ENCODE peak calls at places on chromosomes 16 and 17, in six cellular contexts. V is IMR-90, K is H1, F is mesendoderm, P is H9, B is trophoblast cell. H is an unnamed sample.

GRCh38 chr16:81523387-81524115 is 78.9 kb downstream of the CMIP start:
- DNase-seq in V (peak), K (no peak), F (peak), P (no peak), B (peak), H (no peak)

GRCh38 chr16:64858076-64858475 is 263.8 kb downstream of the CDH11 start:
- DNase-seq in V (peak), K (no peak), F (no peak), P (no peak), B (no peak), H (no peak)

GRCh38 chr17:20087538-20088250 is 78.5 kb downstream of the SPECC1 start:
- DNase-seq in V (no peak), K (no peak), F (no peak), P (no peak), B (no peak), H (no peak)

GRCh38 chr16:56336711-56337110 is 88.6 kb downstream of the AMFR start:
- DNase-seq in V (no peak), K (no peak), F (no peak), P (no peak), B (no peak), H (no peak)

GRCh38 chr17:60525347-60525623 is 757 bp downstream of the APPBP2 start:
- DNase-seq in V (peak), K (peak), F (peak), P (no peak), B (peak), H (peak)

GRCh38 chr17:76599699-76600460 is 14.2 kb upstream of the ST6GALNAC2 start:
- DNase-seq in V (peak), K (no peak), F (no peak), P (no peak), B (peak), H (no peak)

GRCh38 chr16:69745232-69745612 is 9.5 kb downstream of the NOB1 start:
- DNase-seq in V (no peak), K (no peak), F (no peak), P (no peak), B (no peak), H (no peak)

GRCh38 chr17:76493505-76494167 is 7.6 kb downstream of the RHBDF2 start:
- DNase-seq in V (no peak), K (no peak), F (no peak), P (no peak), B (no peak), H (no peak)

GRCh38 chr16:50680907-50681885 is at the start of gene SNX20:
- DNase-seq in V (no peak), K (no peak), F (no peak), P (no peak), B (no peak), H (no peak)

GRCh38 chr17:1485748-1486376 is 6.6 kb downstream of the MYO1C start:
- DNase-seq in V (peak), K (peak), F (peak), P (peak), B (peak), H (peak)

GRCh38 chr17:29241015-29241963 is 5.4 kb upstream of the CRYBA1 start:
- DNase-seq in V (peak), K (no peak), F (peak), P (peak), B (peak), H (peak)

GRCh38 chr16:88383401-88384221 is 852 bp downstream of the ZNF469 start:
- DNase-seq in V (peak), K (no peak), F (no peak), P (no peak), B (no peak), H (peak)

GRCh38 chr17:60049936-60050335 is 28.8 kb downstream of the HEATR6 start:
- DNase-seq in V (peak), K (no peak), F (peak), P (no peak), B (no peak), H (peak)

GRCh38 chr17:44820631-44821196 is 9.4 kb downstream of the GJC1 start:
- DNase-seq in V (peak), K (no peak), F (peak), P (no peak), B (peak), H (peak)

GRCh38 chr17:80029235-80029974 is 6.3 kb downstream of the TBC1D16 start:
- DNase-seq in V (peak), K (no peak), F (peak), P (no peak), B (peak), H (peak)

GRCh38 chr17:29042026-29042678 is 789 bp upstream of the PIPOX start:
- DNase-seq in V (no peak), K (no peak), F (no peak), P (no peak), B (no peak), H (no peak)

GRCh38 chr16:68538880-68539701 is at the start of gene ZFP90:
- DNase-seq in V (peak), K (peak), F (peak), P (peak), B (peak), H (peak)

GRCh38 chr17:59372138-59372751 is 40.8 kb downstream of the YPEL2 start:
- DNase-seq in V (peak), K (no peak), F (no peak), P (no peak), B (peak), H (peak)

GRCh38 chr16:79599837-79600635 is 501 bp downstream of the MAF start:
- DNase-seq in V (no peak), K (peak), F (peak), P (peak), B (peak), H (peak)

GRCh38 chr16:11667221-11667823 is 933 bp upstream of the SNN start:
- DNase-seq in V (no peak), K (no peak), F (no peak), P (peak), B (no peak), H (no peak)

GRCh38 chr16:11665071-11665491 is 3.2 kb upstream of the SNN start:
- DNase-seq in V (no peak), K (peak), F (no peak), P (peak), B (no peak), H (no peak)

GRCh38 chr16:11668590-11669379 is 530 bp downstream of the SNN start:
- DNase-seq in V (no peak), K (peak), F (no peak), P (no peak), B (no peak), H (no peak)

GRCh38 chr16:11667824-11668589 is at the start of gene SNN:
- DNase-seq in V (peak), K (peak), F (peak), P (peak), B (peak), H (peak)

GRCh38 chr16:11666108-11667055 is 1.9 kb upstream of the SNN start:
- DNase-seq in V (no peak), K (no peak), F (no peak), P (peak), B (no peak), H (no peak)
- H2BK5ac ChIP-seq in V (no peak), K (peak), F (no peak), P (no peak), B (no peak), H (no peak)

GRCh38 chr16:84166796-84167695 is 19.8 kb downstream of the TAF1C start:
- DNase-seq in V (no peak), K (no peak), F (no peak), P (no peak), B (no peak), H (no peak)
- H2BK5ac ChIP-seq in V (no peak), K (no peak), F (no peak), P (no peak), B (no peak), H (no peak)

DNA sequence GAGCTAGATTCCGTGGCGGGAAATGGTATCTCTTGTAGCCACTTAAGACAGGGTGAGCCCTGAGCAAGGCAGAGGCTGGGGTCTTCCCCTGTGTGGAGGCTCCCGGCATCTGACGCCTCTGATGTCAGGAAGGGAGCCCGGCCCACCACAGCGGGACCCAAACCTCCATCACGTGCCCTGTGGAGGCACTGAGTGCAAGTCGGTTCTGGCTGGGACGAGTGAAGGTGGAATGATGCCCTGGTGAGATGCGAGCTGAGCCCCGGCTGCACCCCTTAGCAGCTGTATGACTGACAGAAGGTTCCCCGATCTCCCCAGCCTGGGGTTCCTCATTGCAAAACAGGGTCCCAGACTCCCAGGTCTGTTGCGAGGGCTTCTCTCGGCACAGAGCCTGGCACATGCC is 187.4 kb upstream of the TNRC6C start:
- DNase-seq in V (no peak), K (no peak), F (no peak), P (no peak), B (no peak), H (no peak)
- H2BK5ac ChIP-seq in V (no peak), K (peak), F (no peak), P (no peak), B (no peak), H (no peak)

GRCh38 chr17:38656959-38657823 is 17.6 kb downstream of the EPOP start:
- DNase-seq in V (no peak), K (no peak), F (no peak), P (peak), B (no peak), H (no peak)
- H2BK5ac ChIP-seq in V (no peak), K (peak), F (no peak), P (no peak), B (no peak), H (no peak)

GRCh38 chr17:49548506-49549310 is 27.0 kb upstream of the NXPH3 start:
- DNase-seq in V (peak), K (peak), F (peak), P (peak), B (peak), H (peak)
- H2BK5ac ChIP-seq in V (no peak), K (no peak), F (no peak), P (no peak), B (no peak), H (no peak)

DNA sequence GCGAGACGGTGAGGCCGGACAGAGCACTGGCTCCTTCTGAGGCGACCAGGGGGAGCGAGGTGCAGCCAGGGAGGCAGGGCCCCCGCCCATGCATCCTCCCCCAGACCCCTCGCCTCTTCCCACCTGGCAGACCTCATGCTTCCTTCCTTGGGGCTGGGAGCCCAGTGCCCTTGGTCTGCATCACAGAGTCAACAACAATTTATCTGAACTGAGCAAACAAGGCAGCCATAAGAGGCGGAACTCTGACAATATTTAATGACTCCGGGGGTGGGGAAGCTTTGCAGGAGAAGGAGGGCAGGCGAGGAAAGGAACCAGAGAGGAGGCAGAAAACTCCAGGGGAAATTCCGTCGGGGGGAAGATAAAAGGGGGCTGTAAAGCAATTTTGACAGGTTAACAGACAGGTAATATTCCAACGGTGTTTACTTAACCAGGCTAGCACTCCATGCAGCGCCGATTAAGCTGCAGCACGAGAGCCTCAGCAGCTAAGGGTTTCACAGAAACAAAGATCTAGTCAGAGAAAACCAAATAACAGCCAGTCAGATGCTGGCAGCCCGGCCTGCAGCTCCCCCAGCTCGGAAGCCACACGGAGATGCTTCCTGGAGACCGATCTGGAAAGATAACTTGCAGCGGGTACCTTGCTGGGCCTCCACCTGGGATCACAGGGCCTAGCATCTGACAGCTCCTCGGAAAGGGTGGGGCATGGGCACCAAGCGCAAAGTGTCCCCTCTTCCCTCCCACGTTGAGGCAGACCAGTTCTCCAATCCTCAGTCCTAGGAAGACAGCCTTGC is 398.2 kb downstream of the SOX9 start:
- DNase-seq in V (no peak), K (no peak), F (no peak), P (no peak), B (no peak), H (no peak)
- H2BK5ac ChIP-seq in V (no peak), K (peak), F (no peak), P (no peak), B (no peak), H (no peak)

GRCh38 chr17:16444258-16444886 is 29.0 kb downstream of the TRPV2 start:
- DNase-seq in V (no peak), K (no peak), F (peak), P (peak), B (no peak), H (no peak)
- H2BK5ac ChIP-seq in V (no peak), K (peak), F (no peak), P (no peak), B (no peak), H (no peak)